ENCODE peak calls at places on chromosomes 12 and 14, in six cellular contexts. T is sigmoid colon, B is astrocyte of the spinal cord, N is heart right ventricle, X is esophagus squamous epithelium, Q is bronchial epithelial cell. Z is an unnamed sample.

GRCh38 chr12:78062781-78063180 is 232.1 kb downstream of the NAV3 start:
- DNase-seq in Q (peak), B (peak), N (peak), T (no peak), X (no peak), Z (no peak)

GRCh38 chr14:51453869-51454268 is 197.8 kb upstream of the FRMD6 start:
- DNase-seq in B (no peak), T (no peak), Q (peak), N (no peak), X (no peak), Z (no peak)

GRCh38 chr12:11812558-11813421 is 163.3 kb downstream of the ETV6 start:
- DNase-seq in X (no peak), T (no peak), B (peak), N (peak), Q (no peak), Z (peak)

GRCh38 chr12:118409834-118410233 is 33.5 kb downstream of the SUDS3 start:
- DNase-seq in Q (no peak), N (no peak), B (no peak), T (no peak), X (no peak), Z (no peak)

GRCh38 chr14:21846227-21846885 is 172.7 kb upstream of the OR4E1 start:
- DNase-seq in B (no peak), T (no peak), Q (no peak), X (no peak), N (no peak), Z (peak)

GRCh38 chr12:97464241-97465011 is 1.8 kb downstream of the RMST start:
- DNase-seq in T (no peak), B (peak), N (no peak), X (no peak), Q (no peak), Z (no peak)

GRCh38 chr12:29562167-29562776 is 64.8 kb upstream of the OVCH1 start:
- DNase-seq in Q (no peak), X (no peak), N (no peak), B (peak), T (peak), Z (no peak)

GRCh38 chr12:50221228-50222008 is 54.2 kb upstream of the CERS5 start:
- DNase-seq in B (peak), N (no peak), X (no peak), T (no peak), Q (peak), Z (no peak)

GRCh38 chr12:53596920-53597363 is 29.2 kb downstream of the ATF7 start:
- DNase-seq in Q (no peak), X (no peak), B (peak), N (no peak), T (no peak), Z (no peak)

GRCh38 chr14:50944647-50945413 is 547 bp upstream of the PYGL start:
- DNase-seq in Q (peak), B (peak), N (peak), T (peak), X (no peak), Z (peak)

GRCh38 chr14:104799657-104800599 is 973 bp upstream of the ZBTB42 start:
- DNase-seq in N (peak), B (peak), X (peak), Q (peak), T (peak), Z (peak)
- TF ChIP-seq CTCF in N (peak), B (peak), X (peak), Q (peak), T (peak), Z (peak)

GRCh38 chr14:66606826-66607225 is 98.9 kb downstream of the GPHN start:
- DNase-seq in T (no peak), X (no peak), N (no peak), Q (no peak), B (no peak), Z (no peak)

GRCh38 chr14:66613344-66613743 is 105.4 kb downstream of the GPHN start:
- DNase-seq in B (no peak), N (no peak), T (no peak), Q (no peak), X (no peak), Z (no peak)

GRCh38 chr14:66610154-66610563 is 102.2 kb downstream of the GPHN start:
- DNase-seq in X (no peak), N (no peak), B (no peak), Q (peak), T (no peak), Z (no peak)
- TF ChIP-seq CTCF in X (peak), N (no peak), B (peak), Q (peak), T (no peak), Z (peak)

GRCh38 chr12:124332900-124333299 is 38.0 kb downstream of the RFLNA start:
- DNase-seq in Q (no peak), B (no peak), N (no peak), T (no peak), X (no peak), Z (no peak)

GRCh38 chr12:124333724-124334123 is 38.8 kb downstream of the RFLNA start:
- DNase-seq in B (no peak), X (no peak), N (no peak), T (no peak), Q (no peak), Z (no peak)

GRCh38 chr12:124334976-124335375 is 40.1 kb downstream of the RFLNA start:
- DNase-seq in B (no peak), T (no peak), N (no peak), X (no peak), Q (no peak), Z (no peak)

GRCh38 chr12:124334266-124334665 is 39.4 kb downstream of the RFLNA start:
- DNase-seq in X (no peak), N (no peak), Q (no peak), B (no peak), T (no peak), Z (no peak)

DNA sequence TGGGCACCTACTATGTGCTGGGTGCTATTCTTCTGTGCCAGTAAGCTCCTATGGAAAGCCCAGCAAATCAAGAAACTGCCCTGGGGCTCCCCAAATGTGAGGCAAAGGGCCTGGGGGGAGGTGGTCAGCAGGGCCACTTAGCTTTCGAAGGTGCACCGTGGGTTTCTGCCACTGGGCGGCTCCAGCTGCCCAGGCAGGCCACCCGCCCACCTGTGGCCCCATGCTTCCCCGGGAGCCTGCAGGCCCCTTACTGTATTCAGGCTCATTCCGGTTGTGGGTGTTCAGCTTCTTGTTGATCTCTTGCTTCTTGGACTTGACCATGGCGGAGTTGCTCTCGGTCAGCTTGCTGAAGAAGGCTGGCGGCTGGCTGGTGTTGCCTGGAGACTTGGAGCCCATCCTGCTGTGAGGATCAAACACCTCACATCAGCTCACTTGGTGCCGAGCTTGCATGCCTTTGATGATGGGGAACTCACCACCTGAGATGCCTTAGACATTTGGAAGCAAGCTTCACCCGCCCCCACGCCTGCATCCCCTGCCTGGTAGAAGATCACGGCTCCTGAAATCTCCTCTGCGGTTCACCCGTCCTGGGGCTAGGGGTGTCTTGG is 37.3 kb downstream of the RFLNA start:
- DNase-seq in X (no peak), T (no peak), N (no peak), Q (no peak), B (no peak), Z (no peak)
- TF ChIP-seq CTCF in X (peak), T (no peak), N (no peak), Q (peak), B (peak), Z (no peak)

DNA sequence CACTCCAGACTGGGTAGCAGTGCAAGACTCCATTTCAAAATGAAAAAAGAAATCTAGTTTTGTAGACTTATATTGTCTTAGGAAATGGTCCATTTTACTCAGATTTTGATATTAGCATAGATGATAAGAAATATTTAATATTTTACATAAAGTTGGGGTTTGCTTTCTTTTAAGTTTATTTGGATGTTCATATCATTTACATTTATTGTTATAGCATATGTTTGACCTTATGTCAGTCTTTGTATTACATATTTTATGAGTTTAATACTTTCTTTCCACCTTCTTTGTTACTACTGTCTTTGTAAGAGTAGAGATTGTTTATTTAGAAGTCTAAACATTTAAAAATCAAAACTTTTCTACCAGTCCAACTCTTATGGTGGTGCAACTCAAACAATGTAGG is 162.7 kb upstream of the OTX2 start:
- DNase-seq in X (no peak), Q (no peak), B (no peak), T (no peak), N (no peak), Z (no peak)
- TF ChIP-seq CTCF in X (no peak), Q (no peak), B (no peak), T (no peak), N (no peak), Z (no peak)

Z was measured in activated CD8-positive, alpha-beta T cell treated with anti-CD3 and anti-CD28 coated beads for 36 hours.